ENCODE peak calls at places on chromosomes 6 and 20, in four cellular contexts. One of them, this sample, is unnamed.

GRCh38 chr6:149961728-149962425 is 1.9 kb upstream of the ULBP1 start:
- DNase-seq in NCI-H1105: peak
- DNase-seq in SHP77 treated with DMSO at 0.1 percent for 48 hours: no peak
- DNase-seq in keratinocyte: no peak
- DNase-seq in this sample: no peak

GRCh38 chr20:23079926-23080325 is 6.2 kb downstream of the CD93 start:
- DNase-seq in NCI-H1105: no peak
- DNase-seq in keratinocyte: no peak
- DNase-seq in SHP77 treated with DMSO at 0.1 percent for 48 hours: no peak
- DNase-seq in this sample: no peak

GRCh38 chr6:53898026-53898795 is 103.4 kb downstream of the LRRC1 start:
- DNase-seq in NCI-H1105: no peak
- DNase-seq in SHP77 treated with DMSO at 0.1 percent for 48 hours: no peak
- DNase-seq in keratinocyte: no peak
- DNase-seq in this sample: no peak

GRCh38 chr6:22036267-22036666 is 260.6 kb downstream of the PRL start:
- DNase-seq in keratinocyte: no peak
- DNase-seq in NCI-H1105: peak
- DNase-seq in SHP77 treated with DMSO at 0.1 percent for 48 hours: peak
- DNase-seq in this sample: peak

GRCh38 chr6:111920581-111920980 is 47.3 kb upstream of the FYN start:
- DNase-seq in keratinocyte: no peak
- DNase-seq in NCI-H1105: no peak
- DNase-seq in SHP77 treated with DMSO at 0.1 percent for 48 hours: no peak
- DNase-seq in this sample: no peak

GRCh38 chr20:44215125-44215524 is 4.6 kb upstream of the OSER1 start:
- DNase-seq in SHP77 treated with DMSO at 0.1 percent for 48 hours: peak
- DNase-seq in NCI-H1105: peak
- DNase-seq in keratinocyte: no peak
- DNase-seq in this sample: no peak

GRCh38 chr6:29641430-29642213 is 8.6 kb upstream of the GABBR1 start:
- DNase-seq in keratinocyte: no peak
- DNase-seq in SHP77 treated with DMSO at 0.1 percent for 48 hours: no peak
- DNase-seq in NCI-H1105: no peak
- DNase-seq in this sample: no peak

GRCh38 chr20:57008217-57008616 is 258.2 kb downstream of the BMP7 start:
- DNase-seq in NCI-H1105: no peak
- DNase-seq in keratinocyte: no peak
- DNase-seq in SHP77 treated with DMSO at 0.1 percent for 48 hours: no peak
- DNase-seq in this sample: no peak

GRCh38 chr6:136989591-136990578 is 54.9 kb downstream of the IL20RA start:
- DNase-seq in NCI-H1105: no peak
- DNase-seq in keratinocyte: no peak
- DNase-seq in SHP77 treated with DMSO at 0.1 percent for 48 hours: peak
- DNase-seq in this sample: no peak

GRCh38 chr20:15236812-15237211 is 899.4 kb upstream of the FLRT3 start:
- DNase-seq in NCI-H1105: no peak
- DNase-seq in SHP77 treated with DMSO at 0.1 percent for 48 hours: peak
- DNase-seq in keratinocyte: peak
- DNase-seq in this sample: peak

GRCh38 chr20:36311854-36312723 is 6.0 kb downstream of the DLGAP4 start:
- DNase-seq in SHP77 treated with DMSO at 0.1 percent for 48 hours: no peak
- DNase-seq in NCI-H1105: no peak
- DNase-seq in keratinocyte: no peak
- DNase-seq in this sample: no peak

GRCh38 chr6:42436825-42437224 is 14.9 kb downstream of the TRERF1 start:
- DNase-seq in SHP77 treated with DMSO at 0.1 percent for 48 hours: no peak
- DNase-seq in NCI-H1105: no peak
- DNase-seq in keratinocyte: no peak
- DNase-seq in this sample: no peak

GRCh38 chr6:154622618-154623336 is 110.4 kb upstream of the SCAF8 start:
- DNase-seq in SHP77 treated with DMSO at 0.1 percent for 48 hours: no peak
- DNase-seq in NCI-H1105: no peak
- DNase-seq in keratinocyte: no peak
- DNase-seq in this sample: peak

GRCh38 chr6:34055223-34055933 is 90.5 kb downstream of the GRM4 start:
- DNase-seq in NCI-H1105: peak
- DNase-seq in keratinocyte: peak
- DNase-seq in SHP77 treated with DMSO at 0.1 percent for 48 hours: peak
- DNase-seq in this sample: no peak

GRCh38 chr6:127204278-127204677 is 62.4 kb upstream of the RNF146 start:
- DNase-seq in keratinocyte: no peak
- DNase-seq in SHP77 treated with DMSO at 0.1 percent for 48 hours: no peak
- DNase-seq in NCI-H1105: no peak
- DNase-seq in this sample: no peak

GRCh38 chr6:148462203-148462602 is 119.6 kb downstream of the SASH1 start:
- DNase-seq in keratinocyte: no peak
- DNase-seq in SHP77 treated with DMSO at 0.1 percent for 48 hours: no peak
- DNase-seq in NCI-H1105: no peak
- DNase-seq in this sample: no peak

GRCh38 chr6:128209771-128210170 is 308.9 kb upstream of the THEMIS start:
- DNase-seq in keratinocyte: no peak
- DNase-seq in SHP77 treated with DMSO at 0.1 percent for 48 hours: no peak
- DNase-seq in NCI-H1105: no peak
- DNase-seq in this sample: no peak

GRCh38 chr6:41430875-41431274 is 95.5 kb downstream of the NCR2 start:
- DNase-seq in SHP77 treated with DMSO at 0.1 percent for 48 hours: no peak
- DNase-seq in NCI-H1105: no peak
- DNase-seq in keratinocyte: no peak
- DNase-seq in this sample: peak

GRCh38 chr6:35082046-35082732 is 59.0 kb downstream of the TCP11 start:
- DNase-seq in SHP77 treated with DMSO at 0.1 percent for 48 hours: no peak
- DNase-seq in NCI-H1105: no peak
- DNase-seq in keratinocyte: no peak
- DNase-seq in this sample: no peak